ENCODE peak calls at places on chromosomes 2 and 18, in six cellular contexts. K, N, Y, R, J and X are unnamed samples.

GRCh38 chr2:24832526-24832925 is 39.3 kb downstream of the CENPO start:
- DNase-seq in K (no peak), N (no peak), Y (no peak), R (no peak), J (no peak), X (no peak)

GRCh38 chr2:118835739-118836410 is 11.6 kb downstream of the EN1 start:
- DNase-seq in K (peak; percentile 60), N (no peak), Y (no peak), R (no peak), J (peak; percentile 54), X (no peak)

GRCh38 chr2:62192811-62193210 is 3.1 kb upstream of the B3GNT2 start:
- DNase-seq in K (no peak), N (no peak), Y (no peak), R (no peak), J (no peak), X (no peak)

GRCh38 chr2:201904529-201905420 is 98.4 kb downstream of the CDK15 start:
- DNase-seq in K (no peak), N (no peak), Y (no peak), R (no peak), J (no peak), X (no peak)

GRCh38 chr2:86764661-86765307 is 25.9 kb downstream of the CD8A start:
- DNase-seq in K (no peak), N (peak; percentile 75), Y (no peak), R (peak; percentile 26), J (peak; percentile 55), X (peak; percentile 65)

GRCh38 chr2:236940497-236940896 is 145.2 kb upstream of the COPS8 start:
- DNase-seq in K (no peak), N (no peak), Y (no peak), R (no peak), J (no peak), X (no peak)

GRCh38 chr2:70656421-70657010 is 102.9 kb upstream of the TGFA start:
- DNase-seq in K (peak; percentile 24), N (no peak), Y (no peak), R (no peak), J (no peak), X (no peak)

GRCh38 chr2:42693688-42694479 is 70.1 kb downstream of the OXER1 start:
- DNase-seq in K (no peak), N (no peak), Y (no peak), R (no peak), J (no peak), X (no peak)

GRCh38 chr2:11873766-11874165 is 127.3 kb downstream of the LPIN1 start:
- DNase-seq in K (no peak), N (peak; percentile 59), Y (no peak), R (no peak), J (no peak), X (peak; percentile 52)

GRCh38 chr2:54468643-54469042 is 12.5 kb downstream of the SPTBN1 start:
- DNase-seq in K (no peak), N (peak; percentile 84), Y (no peak), R (no peak), J (no peak), X (no peak)

GRCh38 chr18:36440614-36441013 is 143.1 kb downstream of the FHOD3 start:
- DNase-seq in K (no peak), N (peak; percentile 40), Y (no peak), R (no peak), J (no peak), X (peak; percentile 35)

GRCh38 chr2:160091381-160091780 is 29.0 kb upstream of the PLA2R1 start:
- DNase-seq in K (no peak), N (peak; percentile 26), Y (no peak), R (no peak), J (no peak), X (peak; percentile 68)

GRCh38 chr2:110678457-110679336 is 834 bp upstream of the BUB1 start:
- DNase-seq in K (no peak), N (peak; percentile 39), Y (no peak), R (peak; percentile 6), J (no peak), X (peak; percentile 33)

GRCh38 chr2:232533944-232534710 is 5.4 kb upstream of the CHRNG start:
- DNase-seq in K (no peak), N (peak; percentile 76), Y (no peak), R (no peak), J (no peak), X (peak; percentile 47)

GRCh38 chr2:99998981-99999380 is 143.4 kb downstream of the AFF3 start:
- DNase-seq in K (no peak), N (no peak), Y (no peak), R (no peak), J (no peak), X (no peak)

GRCh38 chr2:12498703-12499102 is 218.0 kb upstream of the TRIB2 start:
- DNase-seq in K (no peak), N (peak; percentile 40), Y (no peak), R (no peak), J (no peak), X (peak; percentile 49)

GRCh38 chr18:75207298-75208054 is 1.5 kb downstream of the PTGR3 start:
- DNase-seq in K (no peak), N (peak; percentile 45), Y (no peak), R (no peak), J (no peak), X (no peak)

GRCh38 chr2:154698789-154699559 is 479 bp downstream of the KCNJ3 start:
- DNase-seq in K (no peak), N (no peak), Y (no peak), R (no peak), J (peak; percentile 84), X (no peak)

GRCh38 chr2:215973954-215974699 is 39.2 kb downstream of the MREG start:
- DNase-seq in K (no peak), N (peak; percentile 39), Y (no peak), R (no peak), J (no peak), X (peak; percentile 20)

GRCh38 chr2:3644891-3645605 is 13.0 kb upstream of the ALLC start:
- DNase-seq in K (no peak), N (no peak), Y (no peak), R (no peak), J (no peak), X (no peak)

GRCh38 chr2:23019476-23019875 is 365.5 kb upstream of the KLHL29 start:
- DNase-seq in K (peak; percentile 46), N (no peak), Y (no peak), R (no peak), J (no peak), X (no peak)

GRCh38 chr2:173571021-173571821 is 216.5 kb downstream of the CDCA7 start:
- DNase-seq in K (no peak), N (peak; percentile 57), Y (no peak), R (no peak), J (peak; percentile 63), X (peak; percentile 57)